ENCODE peak calls at places on chromosome 2, in four cellular contexts. U is HTR-8/SVneo; L is activated naive CD8-positive, alpha-beta T cell treated with anti-CD3 and anti-CD28 coated beads, Interleukin-2, amount 50 U/mL, for 24 hours; N is COR-L47. Q is an unnamed sample.

GRCh38 chr2:43824951-43825493 is 13.6 kb downstream of the ABCG5 start:
- DNase-seq in U (no peak), L (no peak), N (no peak), Q (no peak)

GRCh38 chr2:203683932-203684556 is 22.4 kb upstream of the CD28 start:
- DNase-seq in U (peak), L (peak), N (no peak), Q (no peak)

GRCh38 chr2:45595724-45596435 is 15.2 kb downstream of the SRBD1 start:
- DNase-seq in U (no peak), L (no peak), N (no peak), Q (no peak)

GRCh38 chr2:237670641-237671040 is 43.3 kb downstream of the LRRFIP1 start:
- DNase-seq in U (no peak), L (no peak), N (no peak), Q (no peak)

GRCh38 chr2:230684222-230685164 is 28.1 kb upstream of the CAB39 start:
- DNase-seq in U (peak), L (no peak), N (no peak), Q (no peak)

GRCh38 chr2:100196786-100197494 is 54.5 kb upstream of the AFF3 start:
- DNase-seq in U (no peak), L (no peak), N (no peak), Q (no peak)

GRCh38 chr2:172436889-172437288 is 9.5 kb downstream of the ITGA6 start:
- DNase-seq in U (no peak), L (no peak), N (no peak), Q (no peak)

GRCh38 chr2:181658444-181658843 is 1.5 kb upstream of the CERKL start:
- DNase-seq in U (no peak), L (no peak), N (peak), Q (no peak)

GRCh38 chr2:4693266-4693665 is 989.9 kb downstream of the DCDC2C start:
- DNase-seq in U (no peak), L (no peak), N (no peak), Q (no peak)

GRCh38 chr2:109663721-109664120 is 49.6 kb downstream of the SOWAHC start:
- DNase-seq in U (no peak), L (no peak), N (peak), Q (no peak)

GRCh38 chr2:46999084-46999483 is 83.5 kb upstream of the MCFD2 start:
- DNase-seq in U (no peak), L (no peak), N (no peak), Q (no peak)

GRCh38 chr2:190093793-190094192 is 31.3 kb upstream of the MSTN start:
- DNase-seq in U (no peak), L (no peak), N (no peak), Q (no peak)

GRCh38 chr2:232327089-232328037 is 51.2 kb upstream of the ALPP start:
- DNase-seq in U (peak), L (peak), N (no peak), Q (peak)

GRCh38 chr2:239959059-239959971 is 65.8 kb downstream of the NDUFA10 start:
- DNase-seq in U (no peak), L (no peak), N (no peak), Q (no peak)

GRCh38 chr2:215876139-215876936 is 137.0 kb downstream of the MREG start:
- DNase-seq in U (no peak), L (no peak), N (no peak), Q (no peak)

Q was measured in germinal center.